ENCODE peak calls at places on chromosomes 11 and 22, in six cellular contexts. One of them, this sample, is unnamed.

GRCh38 chr11:84019576-84020194 is 733.5 kb upstream of the CCDC90B start:
- DNase-seq in Peyer's patch: no peak
- DNase-seq in transverse colon: no peak
- DNase-seq in adrenal gland: peak; percentile 67
- DNase-seq in ovary: no peak
- DNase-seq in uterus: no peak
- DNase-seq in this sample: no peak

GRCh38 chr11:73059915-73060314 is 82.2 kb downstream of the FCHSD2 start:
- DNase-seq in Peyer's patch: no peak
- DNase-seq in transverse colon: no peak
- DNase-seq in adrenal gland: no peak
- DNase-seq in ovary: no peak
- DNase-seq in uterus: no peak
- DNase-seq in this sample: no peak

GRCh38 chr11:133366088-133366487 is 166.2 kb downstream of the OPCML start:
- DNase-seq in Peyer's patch: no peak
- DNase-seq in transverse colon: no peak
- DNase-seq in adrenal gland: no peak
- DNase-seq in ovary: no peak
- DNase-seq in uterus: no peak
- DNase-seq in this sample: no peak

GRCh38 chr11:59520741-59521140 is 9.4 kb downstream of the OR4D9 start:
- DNase-seq in Peyer's patch: no peak
- DNase-seq in transverse colon: no peak
- DNase-seq in adrenal gland: no peak
- DNase-seq in ovary: no peak
- DNase-seq in uterus: no peak
- DNase-seq in this sample: no peak

GRCh38 chr11:3227568-3228444 is 4.4 kb downstream of the MRGPRE start:
- DNase-seq in Peyer's patch: no peak
- DNase-seq in transverse colon: no peak
- DNase-seq in adrenal gland: peak; percentile 6
- DNase-seq in ovary: no peak
- DNase-seq in uterus: no peak
- DNase-seq in this sample: peak; percentile 61

GRCh38 chr11:76233936-76234703 is 27.8 kb upstream of the WNT11 start:
- DNase-seq in Peyer's patch: peak; percentile 78
- DNase-seq in transverse colon: peak; percentile 55
- DNase-seq in adrenal gland: peak; percentile 54
- DNase-seq in ovary: peak; percentile 73
- DNase-seq in uterus: peak; percentile 70
- DNase-seq in this sample: peak; percentile 85

GRCh38 chr11:19398273-19398672 is 157.5 kb upstream of the E2F8 start:
- DNase-seq in Peyer's patch: no peak
- DNase-seq in transverse colon: no peak
- DNase-seq in adrenal gland: no peak
- DNase-seq in ovary: no peak
- DNase-seq in uterus: no peak
- DNase-seq in this sample: no peak

GRCh38 chr11:65431452-65432132 is 9.0 kb downstream of the NEAT1 start:
- DNase-seq in Peyer's patch: peak; percentile 76
- DNase-seq in transverse colon: peak; percentile 32
- DNase-seq in adrenal gland: no peak
- DNase-seq in ovary: no peak
- DNase-seq in uterus: no peak
- DNase-seq in this sample: no peak

GRCh38 chr22:31244044-31244942 is 32.2 kb downstream of the LIMK2 start:
- DNase-seq in Peyer's patch: no peak
- DNase-seq in transverse colon: no peak
- DNase-seq in adrenal gland: no peak
- DNase-seq in ovary: no peak
- DNase-seq in uterus: peak; percentile 34
- DNase-seq in this sample: no peak

GRCh38 chr11:26572770-26573402 is 823 bp upstream of the MUC15 start:
- DNase-seq in Peyer's patch: no peak
- DNase-seq in transverse colon: no peak
- DNase-seq in adrenal gland: no peak
- DNase-seq in ovary: no peak
- DNase-seq in uterus: no peak
- DNase-seq in this sample: no peak

GRCh38 chr11:46675288-46675851 is 25.0 kb downstream of the ARHGAP1 start:
- DNase-seq in Peyer's patch: peak; percentile 70
- DNase-seq in transverse colon: peak; percentile 68
- DNase-seq in adrenal gland: peak; percentile 76
- DNase-seq in ovary: peak; percentile 59
- DNase-seq in uterus: peak; percentile 76
- DNase-seq in this sample: no peak

GRCh38 chr11:115958089-115959000 is 454.1 kb upstream of the CADM1 start:
- DNase-seq in Peyer's patch: no peak
- DNase-seq in transverse colon: no peak
- DNase-seq in adrenal gland: no peak
- DNase-seq in ovary: no peak
- DNase-seq in uterus: no peak
- DNase-seq in this sample: no peak

GRCh38 chr11:10506013-10506370 is 35.0 kb downstream of the RNF141 start:
- DNase-seq in Peyer's patch: no peak
- DNase-seq in transverse colon: no peak
- DNase-seq in adrenal gland: no peak
- DNase-seq in ovary: no peak
- DNase-seq in uterus: no peak
- DNase-seq in this sample: no peak

GRCh38 chr22:36862251-36863242 is 1.7 kb downstream of the NCF4 start:
- DNase-seq in Peyer's patch: peak; percentile 81
- DNase-seq in transverse colon: peak; percentile 66
- DNase-seq in adrenal gland: peak; percentile 26
- DNase-seq in ovary: no peak
- DNase-seq in uterus: no peak
- DNase-seq in this sample: no peak

GRCh38 chr11:131763193-131763890 is 392.9 kb downstream of the NTM start:
- DNase-seq in Peyer's patch: no peak
- DNase-seq in transverse colon: no peak
- DNase-seq in adrenal gland: no peak
- DNase-seq in ovary: no peak
- DNase-seq in uterus: no peak
- DNase-seq in this sample: no peak

GRCh38 chr11:76713499-76713898 is 43.0 kb upstream of the LRRC32 start:
- DNase-seq in Peyer's patch: no peak
- DNase-seq in transverse colon: no peak
- DNase-seq in adrenal gland: no peak
- DNase-seq in ovary: peak; percentile 13
- DNase-seq in uterus: no peak
- DNase-seq in this sample: no peak

GRCh38 chr11:23540101-23540561 is 679.9 kb upstream of the CCDC179 start:
- DNase-seq in Peyer's patch: no peak
- DNase-seq in transverse colon: no peak
- DNase-seq in adrenal gland: peak; percentile 8
- DNase-seq in ovary: no peak
- DNase-seq in uterus: no peak
- DNase-seq in this sample: no peak

GRCh38 chr11:124817036-124817435 is 16.8 kb upstream of the MSANTD2 start:
- DNase-seq in Peyer's patch: no peak
- DNase-seq in transverse colon: peak; percentile 45
- DNase-seq in adrenal gland: no peak
- DNase-seq in ovary: no peak
- DNase-seq in uterus: no peak
- DNase-seq in this sample: no peak

GRCh38 chr11:10856689-10857603 is 907 bp downstream of the ZBED5 start:
- DNase-seq in Peyer's patch: peak; percentile 78
- DNase-seq in transverse colon: peak; percentile 70
- DNase-seq in adrenal gland: peak; percentile 59
- DNase-seq in ovary: no peak
- DNase-seq in uterus: peak; percentile 50
- DNase-seq in this sample: no peak

GRCh38 chr11:100629671-100630070 is 57.4 kb upstream of the ARHGAP42 start:
- DNase-seq in Peyer's patch: peak; percentile 54
- DNase-seq in transverse colon: no peak
- DNase-seq in adrenal gland: no peak
- DNase-seq in ovary: no peak
- DNase-seq in uterus: no peak
- DNase-seq in this sample: no peak

DNA sequence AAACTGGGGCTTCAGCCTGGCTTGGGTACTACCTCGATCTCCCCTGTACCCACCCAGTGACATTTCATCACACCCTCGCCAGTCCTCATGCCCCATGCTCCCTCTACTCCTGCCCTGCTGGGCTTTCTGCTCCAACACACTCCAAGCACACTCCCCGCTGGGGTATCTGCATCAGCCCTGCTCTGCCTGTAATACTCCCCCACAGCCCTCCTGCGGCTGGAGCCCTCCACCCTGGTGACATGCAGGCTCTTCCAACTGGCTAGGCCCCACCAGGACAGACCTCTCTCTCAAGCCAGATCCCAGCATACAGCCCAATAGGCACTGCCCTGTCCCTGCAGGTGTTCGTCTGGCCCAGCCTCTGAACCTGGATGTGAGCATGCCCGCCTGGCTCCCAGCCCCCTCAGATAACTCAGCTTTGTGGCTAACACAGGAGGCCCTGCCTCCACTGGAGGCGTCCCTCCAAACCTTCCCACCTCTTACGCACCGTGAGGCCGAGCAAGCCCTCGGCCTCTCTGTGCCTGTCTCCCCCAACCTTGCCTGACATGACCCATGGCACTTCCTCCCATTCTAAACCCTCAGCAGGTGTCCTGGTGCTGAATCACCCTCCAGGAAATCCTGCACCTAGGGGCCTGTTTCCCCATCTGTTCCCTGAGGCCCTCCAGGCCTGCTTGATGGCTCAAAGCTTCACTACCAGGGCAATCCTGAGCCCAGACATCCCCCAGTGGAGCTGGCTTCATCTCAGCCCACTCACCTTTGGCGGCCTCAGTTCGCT is 33.5 kb upstream of the TXNRD2 start:
- DNase-seq in Peyer's patch: no peak
- DNase-seq in transverse colon: no peak
- DNase-seq in adrenal gland: no peak
- DNase-seq in ovary: no peak
- DNase-seq in uterus: no peak
- DNase-seq in this sample: no peak
- H3K27ac ChIP-seq in Peyer's patch: no peak overlapping the region
- H3K27ac ChIP-seq in transverse colon: no peak overlapping the region
- H3K27ac ChIP-seq in adrenal gland: no peak overlapping the region
- H3K27ac ChIP-seq in ovary: no peak overlapping the region
- H3K27ac ChIP-seq in uterus: no peak overlapping the region
- H3K27ac ChIP-seq in this sample: no peak overlapping the region

DNA sequence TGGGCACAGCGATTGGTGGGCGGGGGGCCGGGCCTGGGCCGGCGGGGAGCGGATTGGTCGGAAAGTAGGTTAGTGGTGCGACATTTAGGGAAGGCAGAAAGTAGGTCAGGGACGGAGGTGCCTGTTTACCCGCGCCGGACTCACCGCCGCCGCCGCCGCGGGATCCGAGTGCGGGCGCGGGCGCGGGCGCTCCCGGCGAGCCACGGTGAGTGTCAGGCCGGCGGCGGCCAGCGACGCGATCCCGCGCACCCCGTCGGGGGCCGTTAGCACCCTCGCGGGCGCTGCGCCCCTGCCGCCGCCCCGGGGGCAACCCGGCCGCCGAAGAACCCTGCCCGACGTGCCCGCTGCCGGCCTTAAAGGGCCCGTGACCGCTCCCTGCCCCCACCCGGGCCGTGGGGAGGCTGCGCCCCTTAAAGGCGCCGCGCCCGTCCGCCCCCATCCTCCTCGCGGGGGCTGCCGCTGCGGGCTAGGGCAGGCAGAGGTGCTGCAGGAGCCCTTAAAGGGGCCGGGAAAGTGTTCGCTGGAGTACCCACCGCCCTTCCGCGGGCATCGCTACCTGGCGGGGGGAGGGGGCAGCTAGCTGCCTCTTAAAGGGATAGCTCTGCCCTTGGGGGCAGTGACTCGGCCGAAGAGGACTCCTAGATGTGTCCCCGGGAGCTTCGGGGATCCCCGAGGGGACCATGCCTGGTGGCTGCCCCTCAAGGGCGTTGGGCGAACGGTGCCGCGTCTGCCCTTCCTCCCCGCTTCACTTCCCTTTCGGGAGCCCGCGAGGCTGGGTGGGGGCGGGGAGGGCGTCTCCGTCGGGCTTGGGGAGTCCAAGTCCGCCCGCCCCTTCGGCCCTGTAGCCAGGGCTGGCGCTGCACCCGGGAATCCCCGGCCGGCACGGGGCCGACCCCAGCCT is at the start of gene BMAL1:
- DNase-seq in Peyer's patch: peak; percentile 82
- DNase-seq in transverse colon: peak; percentile 69
- DNase-seq in adrenal gland: peak; percentile 53
- DNase-seq in ovary: peak; percentile 76
- DNase-seq in uterus: peak; percentile 44
- DNase-seq in this sample: peak; percentile 85
- TF ChIP-seq POLR2A in Peyer's patch: peak; percentile 55
- TF ChIP-seq POLR2A in transverse colon: no peak
- TF ChIP-seq POLR2A in adrenal gland: no peak
- TF ChIP-seq POLR2A in ovary: peak; percentile 81
- TF ChIP-seq POLR2A in uterus: peak; percentile 75
- TF ChIP-seq POLR2A in this sample: peak; percentile 69

DNA sequence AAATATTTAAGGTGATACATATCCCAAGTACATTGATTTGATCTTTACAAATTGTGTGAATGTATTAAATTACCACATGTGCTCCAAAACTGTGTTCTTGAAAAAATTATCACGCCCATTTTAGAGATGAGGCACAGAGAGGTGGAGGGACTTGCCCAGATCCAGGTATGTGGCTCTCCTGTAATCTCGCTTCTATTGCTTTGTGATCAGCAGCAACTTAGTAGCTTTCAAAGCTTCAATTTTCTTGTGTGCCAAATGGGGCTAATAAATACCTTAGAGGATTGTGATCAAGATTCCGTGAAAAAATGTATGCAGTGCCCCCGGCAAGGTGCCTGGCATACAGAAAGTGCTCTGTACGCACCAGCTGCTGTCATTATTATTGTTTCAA is 18.0 kb downstream of the PTPRJ start:
- DNase-seq in Peyer's patch: no peak
- DNase-seq in transverse colon: no peak
- DNase-seq in adrenal gland: no peak
- DNase-seq in ovary: no peak
- DNase-seq in uterus: no peak
- DNase-seq in this sample: no peak
- H3K27ac ChIP-seq in Peyer's patch: peak overlapping the region; percentile 81
- H3K27ac ChIP-seq in transverse colon: peak overlapping the region; percentile 65
- H3K27ac ChIP-seq in adrenal gland: no peak overlapping the region
- H3K27ac ChIP-seq in ovary: no peak overlapping the region
- H3K27ac ChIP-seq in uterus: no peak overlapping the region
- H3K27ac ChIP-seq in this sample: no peak overlapping the region

GRCh38 chr22:48926663-48927062 is 901.0 kb downstream of the BRD1 start:
- DNase-seq in Peyer's patch: no peak
- DNase-seq in transverse colon: no peak
- DNase-seq in adrenal gland: no peak
- DNase-seq in ovary: no peak
- DNase-seq in uterus: no peak
- DNase-seq in this sample: no peak

GRCh38 chr22:48923909-48924475 is 903.7 kb downstream of the BRD1 start:
- DNase-seq in Peyer's patch: no peak
- DNase-seq in transverse colon: no peak
- DNase-seq in adrenal gland: no peak
- DNase-seq in ovary: no peak
- DNase-seq in uterus: no peak
- DNase-seq in this sample: peak; percentile 20

GRCh38 chr22:48927591-48927990 is 900.1 kb downstream of the BRD1 start:
- DNase-seq in Peyer's patch: no peak
- DNase-seq in transverse colon: no peak
- DNase-seq in adrenal gland: no peak
- DNase-seq in ovary: no peak
- DNase-seq in uterus: no peak
- DNase-seq in this sample: no peak

GRCh38 chr22:48923165-48923875 is 904.4 kb downstream of the BRD1 start:
- DNase-seq in Peyer's patch: no peak
- DNase-seq in transverse colon: no peak
- DNase-seq in adrenal gland: no peak
- DNase-seq in ovary: no peak
- DNase-seq in uterus: no peak
- DNase-seq in this sample: peak; percentile 28

GRCh38 chr22:48925450-48925849 is 902.2 kb downstream of the BRD1 start:
- DNase-seq in Peyer's patch: no peak
- DNase-seq in transverse colon: no peak
- DNase-seq in adrenal gland: no peak
- DNase-seq in ovary: no peak
- DNase-seq in uterus: no peak
- DNase-seq in this sample: no peak
- TF ChIP-seq POLR2A in Peyer's patch: no peak
- TF ChIP-seq POLR2A in transverse colon: no peak
- TF ChIP-seq POLR2A in adrenal gland: no peak
- TF ChIP-seq POLR2A in ovary: no peak
- TF ChIP-seq POLR2A in uterus: no peak
- TF ChIP-seq POLR2A in this sample: no peak